ENCODE peak calls at places on chromosomes 2 and 18, in four cellular contexts. K is sciatic nerve; C is stimulated activated CD4-positive, alpha-beta T cell treated with anti-CD3 and anti-CD28 coated beads, Interleukin-1b, Interleukin-23, amount 100 ng/mL, for 24 hours; L is activated T-helper 1 cell treated with Interleukin-2 at 50 U/mL for 16 hours. P is an unnamed sample.
A peak's percentile ranks its signal among the peaks of the same experiment; 100 is the strongest.

GRCh38 chr2:178282075-178282474 is 87.8 kb downstream of the OSBPL6 start:
- DNase-seq in K (no peak), C (no peak), L (no peak), P (no peak)

GRCh38 chr2:68031546-68032160 is 31.2 kb downstream of the C1D start:
- DNase-seq in K (no peak), C (no peak), L (no peak), P (peak; percentile 53)

GRCh38 chr2:88450925-88451575 is 1.4 kb downstream of the FOXI3 start:
- DNase-seq in K (no peak), C (no peak), L (no peak), P (no peak)

GRCh38 chr2:240906141-240906910 is at the start of gene CROCC2:
- DNase-seq in K (no peak), C (no peak), L (no peak), P (no peak)

GRCh38 chr2:67290451-67290991 is 106.6 kb upstream of the ETAA1 start:
- DNase-seq in K (no peak), C (no peak), L (no peak), P (no peak)

GRCh38 chr2:129810521-129810920 is 168.9 kb upstream of the RAB6C start:
- DNase-seq in K (no peak), C (no peak), L (no peak), P (no peak)

GRCh38 chr2:197869501-197870111 is 65.2 kb downstream of the PLCL1 start:
- DNase-seq in K (no peak), C (no peak), L (no peak), P (no peak)

GRCh38 chr2:15869396-15869795 is 71.0 kb upstream of the MYCN start:
- DNase-seq in K (no peak), C (no peak), L (no peak), P (no peak)

GRCh38 chr2:171389325-171389724 is 44.5 kb downstream of the METTL8 start:
- DNase-seq in K (no peak), C (no peak), L (no peak), P (no peak)

GRCh38 chr2:47078541-47079482 is 76.3 kb downstream of the STPG4 start:
- DNase-seq in K (peak; percentile 49), C (no peak), L (no peak), P (no peak)

GRCh38 chr18:48790226-48790863 is 160.4 kb downstream of the SMAD7 start:
- DNase-seq in K (peak; percentile 84), C (no peak), L (no peak), P (no peak)

GRCh38 chr18:6956999-6957398 is 160.6 kb downstream of the LAMA1 start:
- DNase-seq in K (no peak), C (no peak), L (no peak), P (no peak)

GRCh38 chr18:71673498-71673897 is 870.6 kb downstream of the CBLN2 start:
- DNase-seq in K (no peak), C (no peak), L (no peak), P (no peak)

GRCh38 chr2:172080641-172081230 is 4.6 kb upstream of the DLX1 start:
- DNase-seq in K (no peak), C (no peak), L (no peak), P (no peak)

GRCh38 chr18:61975526-61976326 is 82.9 kb upstream of the RNF152 start:
- DNase-seq in K (no peak), C (no peak), L (no peak), P (no peak)

GRCh38 chr18:43847164-43848091 is 570.1 kb upstream of the SYT4 start:
- DNase-seq in K (no peak), C (no peak), L (no peak), P (peak; percentile 26)

GRCh38 chr2:186543561-186544131 is 46.2 kb upstream of the ITGAV start:
- DNase-seq in K (no peak), C (no peak), L (no peak), P (peak; percentile 59)

GRCh38 chr18:56148373-56148772 is 490.0 kb downstream of the TXNL1 start:
- DNase-seq in K (no peak), C (no peak), L (no peak), P (peak; percentile 17)

GRCh38 chr2:28993211-28993960 is 12.3 kb downstream of the TOGARAM2 start:
- DNase-seq in K (no peak), C (no peak), L (no peak), P (no peak)

GRCh38 chr2:64137996-64138395 is 6.2 kb downstream of the PELI1 start:
- DNase-seq in K (no peak), C (no peak), L (no peak), P (no peak)

GRCh38 chr18:32549248-32549842 is 78.7 kb upstream of the GAREM1 start:
- DNase-seq in K (peak; percentile 65), C (no peak), L (peak; percentile 2), P (peak; percentile 47)

GRCh38 chr2:31216734-31217133 is 581 bp downstream of the CAPN14 start:
- DNase-seq in K (no peak), C (no peak), L (no peak), P (no peak)

GRCh38 chr2:8676191-8676914 is 5.5 kb upstream of the ID2 start:
- DNase-seq in K (peak; percentile 94), C (no peak), L (no peak), P (no peak)

GRCh38 chr2:236720974-236721600 is 151.5 kb downstream of the ACKR3 start:
- DNase-seq in K (no peak), C (no peak), L (no peak), P (no peak)

GRCh38 chr2:172234716-172235661 is 132.3 kb upstream of the DLX2 start:
- DNase-seq in K (no peak), C (no peak), L (no peak), P (no peak)

GRCh38 chr2:96970910-96971309 is 15.5 kb downstream of the FAM178B start:
- DNase-seq in K (no peak), C (no peak), L (no peak), P (no peak)

GRCh38 chr18:77676901-77677300 is 427.3 kb downstream of the GALR1 start:
- DNase-seq in K (no peak), C (no peak), L (no peak), P (no peak)

GRCh38 chr18:2963048-2963447 is 49.9 kb downstream of the LPIN2 start:
- DNase-seq in K (no peak), C (no peak), L (peak; percentile 18), P (no peak)

GRCh38 chr2:181649436-181649979 is 7.4 kb downstream of the CERKL start:
- DNase-seq in K (no peak), C (no peak), L (no peak), P (no peak)

GRCh38 chr2:142870516-142870915 is 6.9 kb upstream of the KYNU start:
- DNase-seq in K (no peak), C (no peak), L (no peak), P (no peak)

GRCh38 chr2:168350380-168350779 is 103.0 kb upstream of the STK39 start:
- DNase-seq in K (no peak), C (no peak), L (no peak), P (no peak)

GRCh38 chr2:218716070-218716469 is 5.4 kb downstream of the TTLL4 start:
- DNase-seq in K (no peak), C (no peak), L (no peak), P (no peak)

GRCh38 chr2:143193121-143193520 is 63.9 kb downstream of the ARHGAP15 start:
- DNase-seq in K (no peak), C (no peak), L (no peak), P (no peak)

P was measured in H4.